ENCODE peak calls at places on chromosome 1, in four cellular contexts. One of them, this sample, is unnamed.

GRCh38 chr1:109658533-109659051 is 2.7 kb downstream of the GSTM4 start:
- DNase-seq in K562: no peak
- DNase-seq in H1: no peak
- DNase-seq in GM12878: no peak
- DNase-seq in this sample: no peak

GRCh38 chr1:93447481-93448291 is at the start of gene FNBP1L:
- DNase-seq in K562: peak
- DNase-seq in GM12878: no peak
- DNase-seq in H1: no peak
- DNase-seq in this sample: peak

GRCh38 chr1:82455342-82455741 is 654.6 kb downstream of the ADGRL2 start:
- DNase-seq in GM12878: no peak
- DNase-seq in K562: no peak
- DNase-seq in H1: no peak
- DNase-seq in this sample: no peak

GRCh38 chr1:206035027-206035426 is 11.3 kb upstream of the CTSE start:
- DNase-seq in H1: no peak
- DNase-seq in GM12878: no peak
- DNase-seq in K562: no peak
- DNase-seq in this sample: no peak

GRCh38 chr1:177270863-177271262 is 100.1 kb downstream of the BRINP2 start:
- DNase-seq in GM12878: no peak
- DNase-seq in H1: no peak
- DNase-seq in K562: no peak
- DNase-seq in this sample: no peak

GRCh38 chr1:234970731-234971476 is 157.7 kb downstream of the TOMM20 start:
- DNase-seq in H1: peak
- DNase-seq in K562: no peak
- DNase-seq in GM12878: no peak
- DNase-seq in this sample: peak

GRCh38 chr1:159212596-159212995 is 7.9 kb downstream of the ACKR1 start:
- DNase-seq in GM12878: no peak
- DNase-seq in K562: no peak
- DNase-seq in H1: no peak
- DNase-seq in this sample: no peak

GRCh38 chr1:20829531-20829930 is 42.4 kb upstream of the HP1BP3 start:
- DNase-seq in H1: no peak
- DNase-seq in K562: no peak
- DNase-seq in GM12878: no peak
- DNase-seq in this sample: no peak

GRCh38 chr1:6294080-6294867 is 33.4 kb upstream of the GPR153 start:
- DNase-seq in GM12878: no peak
- DNase-seq in H1: no peak
- DNase-seq in K562: no peak
- DNase-seq in this sample: no peak

GRCh38 chr1:22780696-22781095 is 70.1 kb downstream of the EPHB2 start:
- DNase-seq in GM12878: no peak
- DNase-seq in H1: no peak
- DNase-seq in K562: peak
- DNase-seq in this sample: peak

GRCh38 chr1:169109561-169110134 is 3.2 kb downstream of the ATP1B1 start:
- DNase-seq in K562: no peak
- DNase-seq in H1: no peak
- DNase-seq in GM12878: no peak
- DNase-seq in this sample: peak

GRCh38 chr1:29703596-29703995 is 467.3 kb downstream of the PTPRU start:
- DNase-seq in K562: peak
- DNase-seq in GM12878: no peak
- DNase-seq in H1: no peak
- DNase-seq in this sample: peak

GRCh38 chr1:198936371-198937083 is 297.7 kb downstream of the PTPRC start:
- DNase-seq in H1: no peak
- DNase-seq in GM12878: no peak
- DNase-seq in K562: no peak
- DNase-seq in this sample: no peak

GRCh38 chr1:6800728-6801127 is 15.5 kb downstream of the CAMTA1 start:
- DNase-seq in K562: no peak
- DNase-seq in GM12878: no peak
- DNase-seq in H1: no peak
- DNase-seq in this sample: no peak

GRCh38 chr1:231557411-231557810 is 28.9 kb downstream of the TSNAX start:
- DNase-seq in K562: no peak
- DNase-seq in H1: no peak
- DNase-seq in GM12878: no peak
- DNase-seq in this sample: no peak

GRCh38 chr1:11198851-11199628 is 9.9 kb downstream of the ANGPTL7 start:
- DNase-seq in K562: no peak
- DNase-seq in H1: no peak
- DNase-seq in GM12878: no peak
- DNase-seq in this sample: peak

GRCh38 chr1:982765-983436 is 1.0 kb upstream of the PERM1 start:
- DNase-seq in GM12878: no peak
- DNase-seq in K562: no peak
- DNase-seq in H1: no peak
- DNase-seq in this sample: no peak

GRCh38 chr1:36705629-36706028 is 222.9 kb upstream of the CSF3R start:
- DNase-seq in K562: peak
- DNase-seq in H1: no peak
- DNase-seq in GM12878: no peak
- DNase-seq in this sample: peak

GRCh38 chr1:67832737-67833594 is at the start of gene GNG12:
- DNase-seq in K562: peak
- DNase-seq in H1: peak
- DNase-seq in GM12878: no peak
- DNase-seq in this sample: peak

GRCh38 chr1:160608941-160609340 is 29.6 kb upstream of the CD84 start:
- DNase-seq in K562: no peak
- DNase-seq in H1: no peak
- DNase-seq in GM12878: no peak
- DNase-seq in this sample: no peak

GRCh38 chr1:195082183-195082582 is 1526.1 kb downstream of the KCNT2 start:
- DNase-seq in K562: no peak
- DNase-seq in GM12878: no peak
- DNase-seq in H1: no peak
- DNase-seq in this sample: no peak

DNA sequence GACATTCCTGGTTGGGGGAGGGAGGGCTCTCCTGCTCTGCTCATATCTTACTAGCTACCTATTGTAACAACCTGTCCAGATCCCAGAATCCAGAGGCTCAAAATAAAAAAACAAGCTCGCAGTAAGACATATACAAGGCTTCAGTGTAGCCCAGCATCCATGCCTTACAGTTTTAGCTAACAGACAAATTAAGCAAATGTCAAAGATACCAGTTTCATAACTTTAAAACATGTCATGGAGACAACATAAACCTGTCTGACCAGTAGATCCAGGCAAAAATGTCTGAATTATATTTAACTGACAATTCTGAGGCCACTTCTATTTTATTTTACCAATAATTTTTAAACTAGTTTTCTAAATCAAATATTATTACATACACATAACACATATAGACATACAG is 167.7 kb upstream of the TNR start:
- DNase-seq in GM12878: no peak
- DNase-seq in K562: no peak
- DNase-seq in H1: no peak
- DNase-seq in this sample: no peak
- TF ChIP-seq CHD2 in GM12878: no peak
- TF ChIP-seq CHD2 in K562: no peak
- TF ChIP-seq CHD2 in H1: no peak
- TF ChIP-seq CHD2 in this sample: no peak

DNA sequence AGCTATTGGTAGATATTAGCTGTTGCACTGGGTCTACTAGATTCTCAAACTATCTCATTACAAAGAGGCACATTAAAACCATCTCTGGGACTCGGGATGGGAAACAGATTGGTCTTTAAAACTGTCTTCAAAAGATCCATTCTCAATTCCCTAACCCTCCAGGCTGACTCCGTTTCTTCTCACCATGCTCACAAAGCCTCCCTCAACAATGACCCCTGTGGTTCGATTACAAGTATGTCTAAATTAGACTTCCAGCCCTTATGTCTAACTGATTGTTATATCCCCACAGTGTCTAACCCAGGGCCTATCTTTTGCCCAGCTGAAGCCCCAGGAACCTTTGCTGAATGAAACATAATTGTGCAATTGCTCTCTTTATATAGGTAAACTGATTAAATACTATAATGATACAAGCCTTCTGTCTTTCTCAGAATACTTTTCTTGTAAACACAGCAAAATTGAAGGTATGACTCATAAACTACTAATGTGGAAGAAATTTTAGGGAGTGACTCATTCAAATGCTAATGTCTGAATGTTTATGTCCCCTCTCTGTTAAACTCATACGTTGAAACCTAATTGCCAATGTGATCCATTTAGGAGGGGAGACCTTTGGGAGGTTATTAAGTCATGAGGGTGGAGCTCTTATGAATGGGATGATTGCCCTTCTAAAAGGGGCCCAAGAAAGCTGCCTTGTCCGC is 65.6 kb upstream of the DAB1 start:
- DNase-seq in GM12878: no peak
- DNase-seq in K562: no peak
- DNase-seq in H1: no peak
- DNase-seq in this sample: no peak
- TF ChIP-seq NRF1 in GM12878: no peak
- TF ChIP-seq NRF1 in K562: no peak
- TF ChIP-seq NRF1 in H1: no peak
- TF ChIP-seq NRF1 in this sample: no peak

DNA sequence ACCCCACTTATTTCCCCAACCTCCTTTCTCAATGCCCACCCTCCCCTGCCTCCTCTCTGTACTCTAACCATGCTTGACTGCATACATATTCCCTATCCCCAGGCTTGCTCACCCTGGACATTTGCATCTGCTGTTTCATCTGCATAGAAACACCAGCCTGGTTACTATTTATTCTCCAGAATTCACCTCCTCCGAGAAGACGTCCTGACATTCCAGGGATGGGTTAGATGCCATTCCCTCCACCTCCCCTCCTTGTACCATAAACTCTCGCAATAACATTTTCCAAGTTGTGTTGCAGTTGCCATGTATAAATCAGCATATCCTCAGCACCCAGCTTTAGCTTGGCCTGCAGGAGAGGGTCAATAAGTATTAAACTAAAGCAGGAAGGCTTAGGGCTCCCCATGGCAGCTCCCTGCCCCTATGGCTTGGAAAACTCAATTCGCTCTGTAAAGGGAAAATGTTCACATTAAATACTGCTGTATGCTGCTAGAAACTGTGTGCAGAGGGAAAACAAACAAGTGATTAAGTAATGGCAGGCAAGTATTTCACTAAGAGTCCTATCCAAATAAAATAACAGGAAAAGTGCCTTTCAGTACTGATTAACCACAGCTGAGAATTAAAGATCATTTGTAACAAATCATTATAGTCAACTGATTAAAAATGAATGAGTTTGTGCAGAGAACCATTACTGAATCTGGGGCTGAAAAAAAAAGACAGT is 202.3 kb downstream of the TNR start:
- DNase-seq in K562: no peak
- DNase-seq in H1: peak
- DNase-seq in GM12878: no peak
- DNase-seq in this sample: no peak
- TF ChIP-seq CHD2 in K562: no peak
- TF ChIP-seq CHD2 in H1: no peak
- TF ChIP-seq CHD2 in GM12878: no peak
- TF ChIP-seq CHD2 in this sample: no peak

GRCh38 chr1:65001238-65001792 is 35.0 kb upstream of the JAK1 start:
- DNase-seq in K562: peak
- DNase-seq in H1: no peak
- DNase-seq in GM12878: no peak
- DNase-seq in this sample: no peak
- TF ChIP-seq NRF1 in K562: peak
- TF ChIP-seq NRF1 in H1: no peak
- TF ChIP-seq NRF1 in GM12878: no peak
- TF ChIP-seq NRF1 in this sample: no peak

DNA sequence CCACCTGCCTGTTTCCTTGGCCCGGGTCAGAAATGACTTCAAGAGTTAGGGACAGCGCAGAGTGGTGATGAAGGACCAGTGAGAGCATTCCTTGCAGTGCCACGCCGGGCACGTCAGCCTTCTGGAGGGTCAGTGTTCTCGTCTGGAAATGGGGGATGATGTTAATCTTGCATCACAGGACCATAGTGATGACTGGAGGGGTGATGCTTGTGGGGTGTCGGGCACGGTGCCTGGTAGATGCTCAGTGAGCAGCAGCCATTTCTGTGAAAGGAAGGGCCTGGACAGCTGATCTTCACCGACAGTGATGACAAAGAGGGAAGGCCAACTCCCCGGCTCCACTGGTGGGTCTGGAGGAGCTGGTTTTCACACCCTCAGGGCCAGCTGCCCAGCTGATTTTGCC is 56.2 kb downstream of the DDX20 start:
- DNase-seq in K562: no peak
- DNase-seq in H1: no peak
- DNase-seq in GM12878: no peak
- DNase-seq in this sample: no peak
- TF ChIP-seq CHD2 in K562: no peak
- TF ChIP-seq CHD2 in H1: no peak
- TF ChIP-seq CHD2 in GM12878: no peak
- TF ChIP-seq CHD2 in this sample: no peak

GRCh38 chr1:230431517-230431916 is 5.4 kb upstream of the PGBD5 start:
- DNase-seq in GM12878: no peak
- DNase-seq in K562: no peak
- DNase-seq in H1: no peak
- DNase-seq in this sample: no peak
- TF ChIP-seq NRF1 in GM12878: no peak
- TF ChIP-seq NRF1 in K562: no peak
- TF ChIP-seq NRF1 in H1: no peak
- TF ChIP-seq NRF1 in this sample: no peak

GRCh38 chr1:24418898-24419628 is 3.5 kb downstream of the NIPAL3 start:
- DNase-seq in K562: peak
- DNase-seq in GM12878: no peak
- DNase-seq in H1: no peak
- DNase-seq in this sample: no peak
- TF ChIP-seq CHD2 in K562: no peak
- TF ChIP-seq CHD2 in GM12878: no peak
- TF ChIP-seq CHD2 in H1: no peak
- TF ChIP-seq CHD2 in this sample: no peak